ENCODE peak calls at places on chromosomes 16 and 17, in four cellular contexts. H, S, J and D are unnamed samples.

GRCh38 chr16:73143681-73144370 is 95.9 kb upstream of the ZFHX3 start:
- DNase-seq in H (no peak), S (no peak), J (no peak), D (no peak)

GRCh38 chr16:3458278-3458851 is 14.9 kb downstream of the NAA60 start:
- DNase-seq in H (peak), S (no peak), J (no peak), D (no peak)

GRCh38 chr16:66475232-66475631 is 48.1 kb downstream of the BEAN1 start:
- DNase-seq in H (peak), S (no peak), J (no peak), D (no peak)

GRCh38 chr16:1333149-1333812 is at the start of gene BAIAP3:
- DNase-seq in H (peak), S (no peak), J (no peak), D (no peak)

GRCh38 chr17:77349976-77350830 is 209.4 kb downstream of the SEC14L1 start:
- DNase-seq in H (no peak), S (no peak), J (peak), D (no peak)

GRCh38 chr17:49508891-49509587 is 13.9 kb downstream of the NGFR start:
- DNase-seq in H (no peak), S (no peak), J (no peak), D (no peak)

GRCh38 chr16:35146723-35147458 is 1687.5 kb downstream of the TP53TG3F start:
- DNase-seq in H (no peak), S (no peak), J (no peak), D (no peak)

GRCh38 chr16:67874147-67874771 is 1.4 kb downstream of the EDC4 start:
- DNase-seq in H (no peak), S (no peak), J (no peak), D (no peak)

GRCh38 chr17:78557598-78558039 is 19.6 kb downstream of the DNAH17 start:
- DNase-seq in H (no peak), S (no peak), J (no peak), D (no peak)

GRCh38 chr16:24838554-24839266 is 7.1 kb upstream of the SLC5A11 start:
- DNase-seq in H (peak), S (no peak), J (peak), D (peak)

GRCh38 chr17:48427598-48427997 is 2.4 kb downstream of the SKAP1 start:
- DNase-seq in H (no peak), S (peak), J (no peak), D (no peak)

GRCh38 chr16:85674418-85674755 is 14.4 kb downstream of the GINS2 start:
- DNase-seq in H (no peak), S (no peak), J (no peak), D (no peak)

GRCh38 chr17:58060596-58061191 is 22.5 kb upstream of the DYNLL2 start:
- DNase-seq in H (peak), S (no peak), J (no peak), D (no peak)

GRCh38 chr16:17334096-17334495 is 136.7 kb downstream of the XYLT1 start:
- DNase-seq in H (no peak), S (no peak), J (no peak), D (no peak)

GRCh38 chr17:48335858-48336500 is 94.0 kb downstream of the SKAP1 start:
- DNase-seq in H (no peak), S (no peak), J (no peak), D (peak)